ENCODE peak calls at places on chromosomes 5 and 9, in five cellular contexts. B is mammary epithelial cell, A is upper lobe of left lung, O is GM10248, R is kidney. M is an unnamed sample.

GRCh38 chr5:19866088-19866446 is 121.9 kb downstream of the CDH18 start:
- DNase-seq in R (no peak), A (no peak), B (peak), O (no peak), M (no peak)

GRCh38 chr9:134922066-134922931 is 4.6 kb upstream of the FCN1 start:
- DNase-seq in B (no peak), O (no peak), R (no peak), A (no peak), M (no peak)

GRCh38 chr5:33129309-33129708 is 311.5 kb upstream of the TARS1 start:
- DNase-seq in A (no peak), O (no peak), R (no peak), B (no peak), M (no peak)

GRCh38 chr5:57032151-57032551 is 80.2 kb upstream of the MIER3 start:
- DNase-seq in B (peak), O (no peak), A (no peak), R (no peak), M (no peak)

GRCh38 chr9:90838098-90838497 is 36.5 kb downstream of the SYK start:
- DNase-seq in B (no peak), R (no peak), O (no peak), A (no peak), M (no peak)

GRCh38 chr5:33258553-33258952 is 182.2 kb upstream of the TARS1 start:
- DNase-seq in R (no peak), A (no peak), B (no peak), O (no peak), M (no peak)

GRCh38 chr5:65480306-65480865 is 1.3 kb downstream of the ADAMTS6 start:
- DNase-seq in R (peak), B (peak), O (peak), A (no peak), M (no peak)

GRCh38 chr5:4128994-4129393 is 533.4 kb downstream of the IRX1 start:
- DNase-seq in R (no peak), O (no peak), B (no peak), A (no peak), M (no peak)

GRCh38 chr9:134377976-134378375 is 51.7 kb downstream of the RXRA start:
- DNase-seq in O (no peak), A (peak), B (peak), R (peak), M (no peak)

GRCh38 chr9:109826554-109826953 is 46.6 kb downstream of the PALM2AKAP2 start:
- DNase-seq in R (no peak), A (no peak), O (no peak), B (no peak), M (no peak)

GRCh38 chr5:38379360-38379827 is 121.0 kb downstream of the EGFLAM start:
- DNase-seq in R (no peak), B (no peak), O (no peak), A (no peak), M (no peak)

GRCh38 chr5:61089351-61089750 is 72.9 kb downstream of the SMIM15 start:
- DNase-seq in R (no peak), B (no peak), A (no peak), O (no peak), M (no peak)

GRCh38 chr9:123924727-123925126 is 5.2 kb downstream of the DENND1A start:
- DNase-seq in B (no peak), O (no peak), R (no peak), A (no peak), M (no peak)

GRCh38 chr5:176629853-176630680 is at the start of the genes EIF4E1B and SNCB:
- DNase-seq in A (peak), B (peak), R (peak), O (peak), M (peak)

GRCh38 chr5:126998895-126999570 is 31.3 kb downstream of the MARCHF3 start:
- DNase-seq in B (no peak), A (no peak), R (no peak), O (no peak), M (no peak)

GRCh38 chr9:2824564-2824963 is 19.3 kb downstream of the PUM3 start:
- DNase-seq in B (no peak), O (no peak), R (no peak), A (no peak), M (no peak)

DNA sequence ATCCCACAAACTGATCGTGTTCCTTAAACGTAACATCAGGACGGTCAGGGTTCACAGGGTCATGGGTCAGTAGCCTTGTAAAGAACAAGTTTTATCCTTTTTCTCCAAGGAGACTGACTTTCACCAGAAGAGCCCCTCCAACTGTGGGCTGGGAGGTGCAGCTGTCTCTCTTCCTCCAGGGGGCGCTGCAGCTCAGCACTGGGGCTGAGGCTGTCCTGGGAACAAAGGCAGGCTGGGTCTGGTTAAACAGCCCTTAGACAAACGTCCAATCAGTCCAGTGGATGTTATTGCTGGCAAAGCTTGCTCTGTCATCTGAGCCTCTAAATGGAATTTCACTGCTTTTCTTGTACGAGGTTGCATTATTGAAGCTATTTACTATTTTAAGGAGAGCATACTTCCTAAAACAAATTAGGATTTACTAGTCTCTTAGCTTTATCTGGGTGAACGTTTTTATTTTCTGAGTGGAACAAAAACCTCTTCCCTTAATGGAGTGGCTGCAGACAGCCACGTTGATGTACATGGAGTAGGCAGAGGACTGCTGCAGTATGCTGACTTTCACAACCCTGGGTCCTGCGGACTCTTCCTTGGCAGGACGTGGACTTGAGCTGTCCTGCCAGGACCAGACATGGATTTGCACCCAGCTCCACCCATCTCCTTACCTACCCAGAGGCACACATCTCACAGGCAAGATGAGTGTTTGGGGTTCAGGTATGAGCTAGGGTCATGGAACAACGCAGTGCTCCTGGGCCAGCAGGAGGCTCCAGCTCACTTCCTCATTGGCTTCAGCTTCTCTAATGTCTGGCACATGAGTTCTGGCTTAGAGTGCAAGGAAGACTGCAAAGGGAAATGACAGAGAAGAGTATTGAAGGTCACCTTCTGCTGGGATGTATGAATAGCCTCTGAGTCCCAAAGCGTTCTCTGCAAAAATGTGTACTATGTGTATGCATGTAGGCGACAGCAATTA is 7.8 kb downstream of the EXOSC2 start:
- DNase-seq in B (peak), A (no peak), O (peak), R (peak), M (peak)
- TF ChIP-seq CTCF in B (peak), A (peak), O (peak), R (peak), M (no peak)

GRCh38 chr5:179678238-179679013 is 2.4 kb downstream of the CBY3 start:
- DNase-seq in R (peak), B (peak), A (peak), O (peak), M (peak)
- TF ChIP-seq CTCF in R (no peak), B (peak), A (no peak), O (peak), M (no peak)

DNA sequence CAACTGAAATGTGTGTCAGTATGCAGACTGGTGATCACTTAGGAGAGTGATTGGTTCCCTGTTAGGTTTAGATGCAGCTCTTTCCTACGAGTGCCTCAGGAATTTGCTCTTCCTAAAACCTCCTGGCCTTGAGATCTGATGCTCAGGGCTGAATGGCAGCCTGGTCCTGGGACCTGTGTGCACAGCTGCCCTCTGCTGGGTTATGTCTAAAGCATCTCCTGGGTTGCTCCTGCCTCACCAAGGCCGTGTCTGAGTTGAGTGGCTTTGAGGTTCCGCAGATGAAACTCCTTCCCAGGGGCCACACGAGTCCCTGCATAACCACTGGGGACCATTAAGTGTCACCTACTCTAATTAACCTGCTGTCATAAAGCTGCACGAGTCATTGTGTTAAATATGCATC is 59.5 kb downstream of the MVB12B start:
- DNase-seq in O (no peak), R (peak), A (no peak), B (no peak), M (no peak)
- TF ChIP-seq CTCF in O (peak), R (peak), A (no peak), B (peak), M (no peak)

DNA sequence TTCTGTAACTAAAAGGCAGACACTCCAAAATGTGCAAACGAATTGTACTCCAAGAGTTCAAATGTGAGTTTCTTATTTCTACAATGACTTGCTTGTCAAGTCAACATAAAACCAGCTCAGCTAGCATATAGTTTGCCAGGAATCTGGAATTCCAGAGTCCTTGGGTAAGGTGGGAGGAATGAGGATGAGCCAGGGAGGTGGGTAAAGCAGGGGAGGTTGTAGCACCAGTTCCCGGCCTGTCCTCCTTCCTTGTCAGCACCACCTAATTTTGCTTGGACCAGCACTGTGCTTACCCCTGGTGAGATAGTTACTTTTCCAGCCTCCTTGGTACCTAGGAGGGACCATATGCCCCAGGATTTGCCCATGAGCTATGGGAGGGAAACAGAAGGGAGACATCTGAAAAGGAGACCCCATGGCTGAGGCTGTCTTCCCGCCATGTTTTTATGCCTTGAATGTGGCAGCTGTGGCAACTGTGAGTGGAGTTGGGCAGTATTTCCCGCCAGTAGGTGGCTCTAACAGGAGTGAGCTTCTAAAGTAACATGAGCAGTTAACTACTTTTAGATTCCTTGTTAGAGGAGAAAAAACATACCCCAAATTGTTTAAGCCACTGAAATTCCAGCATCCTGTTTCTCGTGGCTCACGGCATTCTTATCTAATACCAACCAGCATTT is 302.5 kb downstream of the TENT4A start:
- DNase-seq in A (no peak), R (no peak), B (no peak), O (no peak), M (no peak)
- TF ChIP-seq CTCF in A (no peak), R (no peak), B (no peak), O (no peak), M (no peak)

GRCh38 chr9:12698986-12699385 is 5.8 kb downstream of the TYRP1 start:
- DNase-seq in R (no peak), O (no peak), A (no peak), B (no peak), M (no peak)
- TF ChIP-seq CTCF in R (no peak), O (no peak), A (no peak), B (peak), M (no peak)

GRCh38 chr5:81826128-81826527 is 75.2 kb upstream of the SSBP2 start:
- DNase-seq in O (no peak), R (no peak), B (no peak), A (no peak), M (no peak)
- TF ChIP-seq CTCF in O (no peak), R (no peak), B (peak), A (no peak), M (no peak)

GRCh38 chr5:192970-193831 is 1.9 kb downstream of the LRRC14B start:
- DNase-seq in O (no peak), A (no peak), R (peak), B (no peak), M (no peak)

GRCh38 chr5:194603-195209 is 3.4 kb downstream of the LRRC14B start:
- DNase-seq in O (no peak), B (no peak), R (peak), A (peak), M (no peak)

GRCh38 chr5:194102-194501 is 2.8 kb downstream of the LRRC14B start:
- DNase-seq in O (no peak), R (peak), A (no peak), B (no peak), M (no peak)

GRCh38 chr5:196350-196749 is 5.1 kb downstream of the LRRC14B start:
- DNase-seq in O (no peak), B (no peak), A (no peak), R (peak), M (no peak)

DNA sequence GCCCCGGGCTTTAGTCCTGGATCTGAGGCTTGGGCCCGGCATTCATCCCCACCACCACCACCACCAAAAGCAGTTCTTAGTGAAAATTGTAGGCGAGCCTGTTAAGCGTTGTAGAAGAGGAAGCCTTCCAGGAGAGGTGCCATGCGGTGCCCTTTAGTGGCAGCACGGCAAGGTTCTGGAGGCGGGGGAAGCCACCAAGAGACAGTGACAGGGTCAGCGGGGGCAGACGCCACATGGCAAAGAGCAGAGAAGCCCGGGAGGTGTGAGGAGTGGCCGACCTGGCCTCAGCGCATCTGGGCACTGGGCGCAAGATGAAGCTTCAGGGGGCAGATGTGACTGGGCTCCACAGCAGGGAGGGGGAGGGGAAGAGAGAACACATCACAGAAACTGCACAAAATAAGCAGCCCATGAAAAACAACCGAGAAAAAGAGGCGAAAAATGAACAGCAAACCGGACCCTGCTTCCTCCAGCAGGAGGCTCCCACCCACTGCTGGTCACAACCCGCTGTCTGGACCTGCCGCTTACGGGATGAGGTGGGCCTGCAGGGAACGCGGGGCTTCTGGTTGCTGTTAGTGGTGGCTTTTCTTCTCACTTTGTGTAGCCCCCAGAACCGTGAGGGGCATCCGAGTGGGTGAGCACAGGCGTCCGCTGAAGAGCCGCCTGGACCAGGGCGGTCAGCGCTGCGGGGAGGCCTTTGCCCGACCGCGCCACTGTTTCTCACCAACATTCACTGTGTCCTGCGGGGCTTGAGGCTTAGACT is 4.3 kb downstream of the LRRC14B start:
- DNase-seq in B (no peak), A (no peak), R (peak), O (no peak), M (no peak)
- TF ChIP-seq CTCF in B (no peak), A (no peak), R (no peak), O (no peak), M (no peak)

GRCh38 chr9:31119882-31120481 is 1264.5 kb upstream of the ACO1 start:
- DNase-seq in B (peak), R (no peak), O (peak), A (no peak), M (no peak)
- TF ChIP-seq CTCF in B (peak), R (peak), O (peak), A (peak), M (no peak)

M was measured in activated B cell treated with CpG ODN at 0.5 μM for 24 hours.